ENCODE peak calls at places on chromosomes 12 and 14, in four cellular contexts. Y, G, P and K are unnamed samples.

GRCh38 chr14:90522585-90523191 is 125.9 kb downstream of the CALM1 start:
- DNase-seq in G (no peak), P (peak; percentile 77), Y (no peak), K (no peak)

GRCh38 chr12:104549820-104550480 is 93.2 kb downstream of the CHST11 start:
- DNase-seq in P (no peak), Y (no peak), G (no peak), K (no peak)

GRCh38 chr14:97458302-97459137 is 661.3 kb downstream of the VRK1 start:
- DNase-seq in P (peak; percentile 1), Y (peak; percentile 89), G (peak; percentile 60), K (no peak)

GRCh38 chr12:110050927-110051326 is 2.6 kb upstream of the C12orf76 start:
- DNase-seq in G (no peak), P (no peak), Y (no peak), K (no peak)

GRCh38 chr12:1436996-1437395 is 157.4 kb downstream of the FBXL14 start:
- DNase-seq in G (no peak), P (no peak), Y (no peak), K (no peak)

GRCh38 chr14:60710506-60710905 is 13.6 kb downstream of the SIX4 start:
- DNase-seq in G (no peak), Y (no peak), P (no peak), K (no peak)

GRCh38 chr12:56152756-56153137 is 360 bp downstream of the MYL6B start:
- DNase-seq in G (no peak), P (no peak), Y (no peak), K (no peak)

GRCh38 chr12:54593716-54594115 is 5.3 kb upstream of the PPP1R1A start:
- DNase-seq in P (no peak), Y (no peak), G (no peak), K (no peak)

GRCh38 chr12:104928036-104928770 is 29.9 kb downstream of the SLC41A2 start:
- DNase-seq in Y (no peak), P (peak; percentile 17), G (no peak), K (no peak)

GRCh38 chr12:92486443-92487137 is 216.2 kb upstream of the PLEKHG7 start:
- DNase-seq in Y (no peak), P (no peak), G (no peak), K (no peak)

GRCh38 chr14:61281186-61281676 is at the start of gene TMEM30B:
- DNase-seq in Y (no peak), G (no peak), P (no peak), K (no peak)

GRCh38 chr14:97713023-97713422 is 915.8 kb downstream of the VRK1 start:
- DNase-seq in G (no peak), Y (peak; percentile 41), P (no peak), K (peak; percentile 43)

GRCh38 chr14:26596722-26597030 is 1.2 kb downstream of the NOVA1 start:
- DNase-seq in G (no peak), P (peak; percentile 71), Y (no peak), K (no peak)

GRCh38 chr12:77058740-77059139 is 6.6 kb downstream of the E2F7 start:
- DNase-seq in G (no peak), Y (no peak), P (no peak), K (no peak)

GRCh38 chr14:103770902-103771301 is 55.3 kb downstream of the ZFYVE21 start:
- DNase-seq in P (no peak), G (no peak), Y (no peak), K (no peak)

GRCh38 chr14:75434557-75435248 is 6.9 kb downstream of the JDP2 start:
- DNase-seq in P (no peak), Y (no peak), G (no peak), K (no peak)

GRCh38 chr14:101535232-101535631 is 26.1 kb upstream of the DIO3 start:
- DNase-seq in G (no peak), P (no peak), Y (no peak), K (no peak)

GRCh38 chr12:93540506-93540905 is 32.0 kb upstream of the SOCS2 start:
- DNase-seq in Y (no peak), P (no peak), G (no peak), K (no peak)

GRCh38 chr12:42426733-42427132 is 100.8 kb downstream of the PPHLN1 start:
- DNase-seq in G (no peak), P (no peak), Y (peak; percentile 15), K (peak; percentile 34)

GRCh38 chr14:99062772-99063418 is 209.1 kb downstream of the BCL11B start:
- DNase-seq in G (no peak), P (no peak), Y (no peak), K (no peak)

GRCh38 chr14:79571361-79571760 is 639.9 kb downstream of the DIO2 start:
- DNase-seq in G (no peak), Y (no peak), P (no peak), K (no peak)

GRCh38 chr12:75922944-75923642 is 108.5 kb downstream of the PHLDA1 start:
- DNase-seq in Y (no peak), G (no peak), P (no peak), K (no peak)

GRCh38 chr14:55353686-55354467 is 57.8 kb downstream of the ATG14 start:
- DNase-seq in P (no peak), Y (no peak), G (no peak), K (no peak)

GRCh38 chr14:100531591-100532121 is 55.6 kb downstream of the BEGAIN start:
- DNase-seq in P (no peak), G (no peak), Y (peak; percentile 1), K (no peak)

GRCh38 chr12:12800406-12801180 is 12.6 kb upstream of the DDX47 start:
- DNase-seq in G (no peak), P (no peak), Y (no peak), K (no peak)